ENCODE peak calls at places on chromosomes 7 and 10, in ten cellular contexts. B is M059J; M is GM23248; D is effector CD8-positive, alpha-beta T cell; L is SW480; F is activated gamma-delta T cell treated with Interleukin-2 at 50 U/mL for 16 hours; R is CD8-positive, alpha-beta memory T cell; W is T-helper 17 cell; X is posterior cingulate gyrus; P is foreskin fibroblast. T is an unnamed sample.

GRCh38 chr7:116802144-116802747 is 60.1 kb upstream of the CAPZA2 start:
- DNase-seq in B (peak; percentile 86), M (peak; percentile 69), D (no peak), L (no peak), F (no peak), R (no peak), W (no peak), X (no peak), P (peak; percentile 32), T (no peak)

GRCh38 chr10:99536400-99537254 is 3.9 kb downstream of the NKX2-3 start:
- DNase-seq in B (peak; percentile 49), M (no peak), D (no peak), L (no peak), F (no peak), R (no peak), W (no peak), X (no peak), P (no peak), T (no peak)

GRCh38 chr7:107319724-107320228 is 150.1 kb upstream of the GPR22 start:
- DNase-seq in B (no peak), M (no peak), D (no peak), L (no peak), F (no peak), R (no peak), W (no peak), X (no peak), P (no peak), T (no peak)

GRCh38 chr7:151308256-151308655 is 33.4 kb upstream of the NUB1 start:
- DNase-seq in B (no peak), M (no peak), D (no peak), L (no peak), F (no peak), R (no peak), W (no peak), X (no peak), P (no peak), T (no peak)

GRCh38 chr7:138886501-138886917 is 88.5 kb upstream of the ATP6V0A4 start:
- DNase-seq in B (peak; percentile 80), M (peak; percentile 74), D (no peak), L (peak; percentile 76), F (peak; percentile 45), R (peak; percentile 66), W (no peak), X (no peak), P (peak; percentile 79), T (no peak)

GRCh38 chr10:129501652-129502436 is 34.8 kb downstream of the MGMT start:
- DNase-seq in B (no peak), M (no peak), D (no peak), L (no peak), F (no peak), R (no peak), W (no peak), X (no peak), P (no peak), T (peak; percentile 40)

GRCh38 chr7:112990619-112991018 is 96.0 kb downstream of the GPR85 start:
- DNase-seq in B (peak; percentile 85), M (peak; percentile 68), D (no peak), L (no peak), F (no peak), R (no peak), W (no peak), X (no peak), P (peak; percentile 51), T (no peak)

GRCh38 chr10:31706921-31707571 is 221.6 kb downstream of the ARHGAP12 start:
- DNase-seq in B (no peak), M (peak; percentile 49), D (no peak), L (no peak), F (no peak), R (no peak), W (no peak), X (peak; percentile 66), P (peak; percentile 18), T (no peak)

GRCh38 chr7:130853503-130854279 is 119.7 kb upstream of the KLF14 start:
- DNase-seq in B (peak; percentile 89), M (peak; percentile 75), D (no peak), L (peak; percentile 97), F (no peak), R (no peak), W (no peak), X (no peak), P (peak; percentile 94), T (peak; percentile 85)

GRCh38 chr10:17025444-17026295 is 103.9 kb downstream of the CUBN start:
- DNase-seq in B (peak; percentile 96), M (peak; percentile 100), D (peak; percentile 4), L (no peak), F (peak; percentile 30), R (peak; percentile 47), W (no peak), X (peak; percentile 86), P (peak; percentile 98), T (peak; percentile 73)

GRCh38 chr10:78852856-78853255 is 215.9 kb upstream of the ZMIZ1 start:
- DNase-seq in B (no peak), M (peak; percentile 29), D (no peak), L (no peak), F (no peak), R (peak; percentile 4), W (no peak), X (no peak), P (peak; percentile 20), T (no peak)

GRCh38 chr7:19754521-19755116 is 18.8 kb downstream of the TMEM196 start:
- DNase-seq in B (peak; percentile 65), M (peak; percentile 37), D (no peak), L (peak; percentile 48), F (no peak), R (peak; percentile 2), W (no peak), X (no peak), P (peak; percentile 53), T (no peak)

GRCh38 chr10:77456414-77456813 is 181.2 kb downstream of the KCNMA1 start:
- DNase-seq in B (peak; percentile 17), M (no peak), D (no peak), L (no peak), F (no peak), R (no peak), W (no peak), X (peak; percentile 78), P (no peak), T (no peak)

GRCh38 chr10:74117738-74118137 is 32.9 kb downstream of the AP3M1 start:
- DNase-seq in B (no peak), M (no peak), D (no peak), L (no peak), F (no peak), R (no peak), W (no peak), X (peak; percentile 56), P (no peak), T (no peak)

GRCh38 chr7:117044664-117045063 is 91.4 kb downstream of the ST7 start:
- DNase-seq in B (no peak), M (no peak), D (no peak), L (no peak), F (no peak), R (no peak), W (no peak), X (no peak), P (no peak), T (no peak)

GRCh38 chr7:11297226-11297625 is 323.6 kb downstream of the PHF14 start:
- DNase-seq in B (no peak), M (peak; percentile 0), D (no peak), L (no peak), F (no peak), R (no peak), W (no peak), X (no peak), P (peak; percentile 1), T (no peak)

GRCh38 chr7:95527033-95527775 is 41.5 kb downstream of the ASB4 start:
- DNase-seq in B (peak; percentile 66), M (peak; percentile 73), D (no peak), L (peak; percentile 75), F (no peak), R (no peak), W (no peak), X (no peak), P (peak; percentile 73), T (no peak)

GRCh38 chr10:50896721-50897120 is 11.3 kb upstream of the A1CF start:
- DNase-seq in B (no peak), M (no peak), D (no peak), L (no peak), F (no peak), R (no peak), W (no peak), X (no peak), P (no peak), T (no peak)